ENCODE peak calls at places on chromosome 20, in six cellular contexts. L is IMR-90, I is mesenchymal stem cell, J is mesendoderm, H is neuronal stem cell, D is H9. Z is an unnamed sample.

GRCh38 chr20:36441416-36441815 is 99.9 kb upstream of the MYL9 start:
- DNase-seq in L (no peak), I (no peak), J (no peak), H (no peak), D (no peak), Z (no peak)

GRCh38 chr20:34951652-34952051 is 4.0 kb downstream of the GSS start:
- DNase-seq in L (no peak), I (no peak), J (no peak), H (no peak), D (no peak), Z (no peak)

GRCh38 chr20:50429412-50429811 is 80.8 kb upstream of the PTPN1 start:
- DNase-seq in L (no peak), I (no peak), J (no peak), H (no peak), D (no peak), Z (no peak)

GRCh38 chr20:63819224-63819917 is 11.7 kb downstream of the ZBTB46 start:
- DNase-seq in L (peak; percentile 45), I (no peak), J (peak; percentile 28), H (no peak), D (no peak), Z (no peak)

GRCh38 chr20:64090165-64090564 is 6.0 kb upstream of the LKAAEAR1 start:
- DNase-seq in L (no peak), I (no peak), J (peak; percentile 54), H (no peak), D (no peak), Z (no peak)

GRCh38 chr20:9474835-9475413 is 39.5 kb upstream of the LAMP5 start:
- DNase-seq in L (peak; percentile 53), I (no peak), J (no peak), H (no peak), D (no peak), Z (no peak)

GRCh38 chr20:14264869-14265268 is 72.5 kb downstream of the FLRT3 start:
- DNase-seq in L (peak; percentile 37), I (peak; percentile 6), J (peak; percentile 66), H (no peak), D (no peak), Z (no peak)

GRCh38 chr20:54197621-54198604 is 10.0 kb upstream of the PFDN4 start:
- DNase-seq in L (peak; percentile 49), I (no peak), J (peak; percentile 68), H (no peak), D (no peak), Z (no peak)

GRCh38 chr20:39775110-39775509 is 813.0 kb downstream of the DHX35 start:
- DNase-seq in L (no peak), I (no peak), J (no peak), H (no peak), D (no peak), Z (no peak)

GRCh38 chr20:13858496-13859270 is 73.9 kb downstream of the NDUFAF5 start:
- DNase-seq in L (no peak), I (no peak), J (no peak), H (no peak), D (no peak), Z (no peak)

GRCh38 chr20:63703471-63703975 is 4.3 kb downstream of the ARFRP1 start:
- DNase-seq in L (no peak), I (no peak), J (no peak), H (no peak), D (peak; percentile 28), Z (no peak)

GRCh38 chr20:34122274-34122980 is 10.4 kb upstream of the EIF2S2 start:
- DNase-seq in L (no peak), I (no peak), J (no peak), H (no peak), D (no peak), Z (no peak)

GRCh38 chr20:14922503-14923267 is 585.3 kb upstream of the FLRT3 start:
- DNase-seq in L (no peak), I (no peak), J (no peak), H (no peak), D (no peak), Z (no peak)

GRCh38 chr20:1888796-1889463 is 6.3 kb upstream of the SIRPA start:
- DNase-seq in L (peak; percentile 41), I (peak; percentile 74), J (peak; percentile 59), H (no peak), D (no peak), Z (no peak)

GRCh38 chr20:45970646-45971424 is 1.2 kb downstream of the ZNF335 start:
- DNase-seq in L (peak; percentile 19), I (peak; percentile 24), J (no peak), H (no peak), D (peak; percentile 29), Z (no peak)

GRCh38 chr20:49999329-49999728 is 16.5 kb downstream of the SNAI1 start:
- DNase-seq in L (no peak), I (no peak), J (no peak), H (no peak), D (no peak), Z (no peak)

GRCh38 chr20:36196676-36197075 is 39.6 kb upstream of the AAR2 start:
- DNase-seq in L (no peak), I (no peak), J (no peak), H (no peak), D (no peak), Z (no peak)

GRCh38 chr20:46808565-46808964 is 86.1 kb upstream of the EYA2 start:
- DNase-seq in L (no peak), I (no peak), J (no peak), H (no peak), D (no peak), Z (no peak)

GRCh38 chr20:11178946-11179654 is 505.3 kb upstream of the JAG1 start:
- DNase-seq in L (peak; percentile 88), I (peak; percentile 34), J (peak; percentile 43), H (peak; percentile 23), D (no peak), Z (no peak)

GRCh38 chr20:48718914-48719578 is 108.8 kb downstream of the PREX1 start:
- DNase-seq in L (no peak), I (no peak), J (no peak), H (no peak), D (no peak), Z (no peak)

DNA sequence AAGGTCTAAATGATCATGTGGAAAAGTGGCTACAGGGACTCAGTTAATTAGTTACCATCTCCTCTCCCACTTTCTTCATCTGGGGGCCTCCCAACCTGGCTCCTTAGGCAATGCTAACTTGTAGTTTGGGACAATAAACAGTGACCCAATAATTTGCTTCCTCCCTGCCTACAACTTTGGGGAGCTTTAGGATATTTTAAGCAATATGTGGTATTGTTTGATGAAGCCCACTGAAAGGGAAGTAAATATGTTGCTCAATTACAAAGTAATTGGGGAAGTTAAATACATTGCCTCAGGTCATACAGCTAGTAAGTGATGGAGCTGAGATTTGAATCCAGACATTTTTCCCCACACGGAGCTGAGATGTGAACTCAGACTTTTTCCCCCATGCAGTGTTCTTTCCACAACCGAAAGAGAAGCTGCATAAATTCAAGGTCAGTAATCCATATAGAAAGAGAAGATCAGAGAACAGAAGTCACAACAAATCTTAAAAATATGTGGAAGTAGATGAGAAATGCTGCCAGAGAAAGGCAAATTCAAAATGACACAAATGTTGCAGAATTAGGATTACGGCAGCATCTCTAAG is 26.6 kb downstream of the ZHX3 start:
- DNase-seq in L (no peak), I (no peak), J (no peak), H (no peak), D (no peak), Z (no peak)
- H2BK15ac ChIP-seq in L (no peak overlapping the region), I (no peak overlapping the region), J (no peak overlapping the region), H (no peak overlapping the region), D (no peak overlapping the region), Z (no peak overlapping the region)

GRCh38 chr20:3378138-3378537 is 29.3 kb downstream of the DNAAF9 start:
- DNase-seq in L (no peak), I (peak; percentile 82), J (no peak), H (no peak), D (no peak), Z (no peak)

GRCh38 chr20:3380228-3381070 is 27.0 kb downstream of the DNAAF9 start:
- DNase-seq in L (peak; percentile 49), I (no peak), J (peak; percentile 22), H (peak; percentile 11), D (no peak), Z (no peak)

GRCh38 chr20:3382836-3383235 is 24.6 kb downstream of the DNAAF9 start:
- DNase-seq in L (no peak), I (no peak), J (no peak), H (no peak), D (no peak), Z (no peak)

DNA sequence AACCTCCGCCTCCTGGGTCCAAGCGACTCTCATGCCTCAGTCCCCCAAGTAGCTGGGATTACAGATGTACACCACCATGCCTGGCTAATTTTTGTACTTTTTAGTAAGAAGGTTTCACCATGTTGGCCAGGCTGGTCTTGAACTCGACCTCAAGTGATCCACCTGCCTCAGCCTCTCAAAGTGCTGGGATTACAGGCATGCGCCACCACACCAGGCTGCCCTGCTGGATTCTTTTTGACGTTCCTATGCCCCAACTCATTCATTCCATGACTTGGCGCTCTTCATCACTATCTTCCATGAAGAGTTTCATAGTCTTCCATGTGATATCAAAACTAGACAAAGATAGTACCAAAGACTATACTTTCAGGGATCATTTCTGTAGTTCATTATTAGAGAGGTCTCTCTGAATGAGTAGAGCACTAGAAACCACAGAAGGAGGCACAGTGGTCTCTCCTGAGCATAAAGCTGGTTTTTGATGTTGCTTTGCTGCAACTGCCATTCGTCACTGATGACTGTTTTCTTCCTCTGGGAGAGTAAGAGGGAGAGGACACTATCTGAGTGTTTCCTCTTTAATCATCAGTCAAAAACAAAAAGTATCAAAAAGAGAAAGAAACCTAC is 23.5 kb downstream of the DNAAF9 start:
- DNase-seq in L (no peak), I (no peak), J (no peak), H (no peak), D (no peak), Z (no peak)
- H2BK15ac ChIP-seq in L (no peak overlapping the region), I (no peak overlapping the region), J (no peak overlapping the region), H (no peak overlapping the region), D (no peak overlapping the region), Z (no peak overlapping the region)

DNA sequence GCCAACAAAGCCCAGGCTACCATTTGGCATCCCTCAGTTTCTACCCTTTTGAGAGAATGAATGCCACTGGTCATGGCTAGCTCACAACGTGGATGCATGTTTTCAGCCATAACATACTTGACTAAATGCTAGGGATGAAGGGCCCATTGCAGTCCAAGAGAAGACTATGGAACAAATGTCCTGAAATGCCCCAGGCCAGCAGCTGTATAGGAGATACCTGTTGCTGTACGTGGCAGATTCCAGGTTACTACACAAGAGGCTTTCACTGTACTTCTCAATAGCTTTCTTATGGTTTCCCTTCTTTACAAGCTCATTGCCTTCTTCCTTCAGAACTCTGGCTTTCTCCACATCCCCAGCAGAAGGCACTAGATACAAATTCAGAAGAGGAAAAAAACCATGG is 11.7 kb downstream of the TOMM34 start:
- DNase-seq in L (no peak), I (no peak), J (no peak), H (no peak), D (no peak), Z (no peak)
- H2BK15ac ChIP-seq in L (no peak overlapping the region), I (no peak overlapping the region), J (no peak overlapping the region), H (no peak overlapping the region), D (no peak overlapping the region), Z (no peak overlapping the region)

DNA sequence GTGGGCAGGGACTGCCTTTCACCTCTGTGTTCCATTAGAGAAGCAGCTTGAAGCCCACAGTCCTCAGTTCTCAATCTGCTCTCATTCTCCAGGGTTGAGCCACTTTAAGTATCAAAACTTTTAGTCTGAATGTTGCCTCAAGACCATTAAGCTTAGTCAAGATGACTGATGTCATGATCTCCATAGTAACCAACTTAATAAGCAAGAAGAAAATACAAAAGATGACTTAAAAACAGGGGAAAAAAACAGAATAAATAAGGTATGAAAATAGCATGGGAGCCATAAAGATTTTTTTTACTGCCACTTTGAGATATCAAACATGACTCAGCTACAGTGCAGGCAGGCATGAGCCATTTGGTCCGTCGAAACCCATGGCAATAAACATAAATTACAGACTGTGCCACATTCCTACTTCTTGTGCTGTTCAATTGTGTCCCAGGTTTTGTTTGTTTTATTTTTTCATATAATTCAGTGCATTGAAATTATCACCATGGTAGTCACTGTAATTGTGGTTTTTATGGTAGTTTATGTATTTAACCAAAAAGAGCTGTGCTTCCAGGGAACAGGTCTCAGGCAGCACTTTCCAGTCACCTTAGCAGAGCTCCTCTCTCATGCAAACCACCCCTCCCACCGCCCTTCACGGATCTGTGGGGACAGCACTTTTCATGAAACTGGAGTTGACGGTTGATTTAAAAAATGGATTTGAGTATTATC is 156.5 kb upstream of the INSM1 start:
- DNase-seq in L (no peak), I (no peak), J (no peak), H (no peak), D (no peak), Z (no peak)
- H2BK15ac ChIP-seq in L (no peak overlapping the region), I (no peak overlapping the region), J (no peak overlapping the region), H (no peak overlapping the region), D (no peak overlapping the region), Z (no peak overlapping the region)

Z was measured in H1.